ENCODE peak calls at places on chromosomes 1 and 21, in nine cellular contexts. O is mucosa of descending colon; A is bronchial epithelial cell; I is H1; G is SJSA1; T is A549; R is dorsolateral prefrontal cortex; S is CD8-positive, alpha-beta memory T cell; Z is effector memory CD4-positive, alpha-beta T cell. L is an unnamed sample.

GRCh38 chr1:203084588-203085527 is 954 bp downstream of the MYOG start:
- DNase-seq in O (peak; percentile 31), A (no peak), I (peak; percentile 92), G (peak; percentile 28), T (no peak), R (no peak), S (no peak), Z (no peak), L (no peak)

GRCh38 chr1:24345334-24345733 is 26.2 kb downstream of the GRHL3 start:
- DNase-seq in O (no peak), A (no peak), I (no peak), G (no peak), T (no peak), R (no peak), S (no peak), Z (no peak), L (no peak)

GRCh38 chr1:193144361-193144938 is 22.6 kb downstream of the CDC73 start:
- DNase-seq in O (no peak), A (no peak), I (no peak), G (no peak), T (no peak), R (no peak), S (no peak), Z (no peak), L (no peak)

GRCh38 chr1:229537894-229538293 is 20.6 kb downstream of the ABCB10 start:
- DNase-seq in O (no peak), A (no peak), I (no peak), G (no peak), T (no peak), R (no peak), S (no peak), Z (no peak), L (no peak)

GRCh38 chr1:219788700-219789099 is 139.7 kb downstream of the SLC30A10 start:
- DNase-seq in O (no peak), A (no peak), I (no peak), G (no peak), T (no peak), R (no peak), S (no peak), Z (no peak), L (no peak)

GRCh38 chr1:167634435-167634834 is 4.4 kb downstream of the RCSD1 start:
- DNase-seq in O (no peak), A (peak; percentile 59), I (no peak), G (no peak), T (no peak), R (no peak), S (no peak), Z (no peak), L (peak; percentile 37)

GRCh38 chr1:169779970-169780369 is 14.7 kb downstream of the METTL18 start:
- DNase-seq in O (no peak), A (peak; percentile 23), I (no peak), G (peak; percentile 53), T (peak; percentile 7), R (no peak), S (no peak), Z (no peak), L (peak; percentile 31)

GRCh38 chr1:215789981-215790380 is 222.9 kb downstream of the KCTD3 start:
- DNase-seq in O (no peak), A (no peak), I (no peak), G (no peak), T (no peak), R (no peak), S (no peak), Z (no peak), L (no peak)

GRCh38 chr1:22953392-22954141 is 19.1 kb downstream of the LACTBL1 start:
- DNase-seq in O (no peak), A (no peak), I (no peak), G (no peak), T (no peak), R (no peak), S (no peak), Z (no peak), L (no peak)

GRCh38 chr21:38804617-38805281 is 980 bp upstream of the ETS2 start:
- DNase-seq in O (peak; percentile 89), A (peak; percentile 97), I (peak; percentile 76), G (peak; percentile 72), T (no peak), R (no peak), S (peak; percentile 12), Z (no peak), L (peak; percentile 92)

GRCh38 chr1:32240140-32240951 is 6.7 kb upstream of the FAM167B start:
- DNase-seq in O (peak; percentile 87), A (no peak), I (peak; percentile 96), G (peak; percentile 79), T (peak; percentile 53), R (peak; percentile 69), S (peak; percentile 61), Z (peak; percentile 56), L (peak; percentile 40)

GRCh38 chr1:89931950-89932349 is 63.0 kb upstream of the ZNF326 start:
- DNase-seq in O (no peak), A (no peak), I (no peak), G (no peak), T (no peak), R (no peak), S (no peak), Z (no peak), L (no peak)

GRCh38 chr1:89930579-89930978 is 64.3 kb upstream of the ZNF326 start:
- DNase-seq in O (no peak), A (no peak), I (no peak), G (no peak), T (no peak), R (no peak), S (no peak), Z (no peak), L (no peak)

GRCh38 chr1:89928506-89928905 is 66.4 kb upstream of the ZNF326 start:
- DNase-seq in O (no peak), A (no peak), I (no peak), G (no peak), T (no peak), R (no peak), S (no peak), Z (no peak), L (no peak)

GRCh38 chr1:89927478-89927877 is 67.4 kb upstream of the ZNF326 start:
- DNase-seq in O (no peak), A (no peak), I (no peak), G (no peak), T (no peak), R (no peak), S (no peak), Z (no peak), L (no peak)

DNA sequence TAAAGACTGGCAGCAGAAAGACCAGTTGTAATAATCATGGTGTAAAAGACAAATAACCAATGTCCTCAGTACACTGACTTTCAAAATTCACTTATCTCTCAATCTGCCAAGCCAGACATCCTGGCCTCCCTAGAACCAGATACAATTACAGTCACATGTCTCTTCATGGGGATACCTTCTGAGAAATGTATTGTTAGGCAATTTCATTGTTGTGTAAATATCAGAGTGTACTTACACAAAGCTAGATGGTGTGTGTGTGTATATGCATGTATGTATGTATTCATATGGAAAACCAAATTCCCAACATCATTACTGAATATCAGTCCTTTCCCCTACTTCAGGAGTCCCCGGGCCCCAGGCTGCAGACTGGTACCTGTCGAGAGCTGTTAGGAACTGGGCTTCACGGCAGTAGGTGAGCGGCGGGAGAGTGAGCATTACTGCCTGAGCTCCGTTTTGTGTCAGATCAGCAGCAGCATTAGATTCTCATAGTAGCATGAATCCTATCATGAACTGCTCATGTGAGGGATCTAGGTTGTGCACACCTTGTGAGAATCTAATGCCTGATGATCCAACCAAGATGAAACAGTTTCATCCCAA is 65.3 kb upstream of the ZNF326 start:
- DNase-seq in O (no peak), A (no peak), I (no peak), G (no peak), T (no peak), R (no peak), S (no peak), Z (no peak), L (no peak)
- H3K4me3 ChIP-seq in O (no peak overlapping the region), A (no peak overlapping the region), I (no peak overlapping the region), G (no peak overlapping the region), T (no peak overlapping the region), R (no peak overlapping the region), S (no peak overlapping the region), Z (no peak overlapping the region), L (no peak overlapping the region)

GRCh38 chr1:40389234-40389815 is 15.8 kb downstream of the SMAP2 start:
- DNase-seq in O (no peak), A (no peak), I (no peak), G (no peak), T (no peak), R (no peak), S (no peak), Z (no peak), L (no peak)

GRCh38 chr1:40391688-40392145 is 18.2 kb downstream of the SMAP2 start:
- DNase-seq in O (no peak), A (peak; percentile 68), I (no peak), G (no peak), T (no peak), R (no peak), S (no peak), Z (no peak), L (peak; percentile 79)

GRCh38 chr1:40390857-40391256 is 17.3 kb downstream of the SMAP2 start:
- DNase-seq in O (no peak), A (no peak), I (no peak), G (no peak), T (no peak), R (no peak), S (no peak), Z (no peak), L (no peak)

GRCh38 chr1:40392206-40392605 is 18.7 kb downstream of the SMAP2 start:
- DNase-seq in O (no peak), A (peak; percentile 46), I (no peak), G (peak; percentile 86), T (no peak), R (no peak), S (no peak), Z (no peak), L (peak; percentile 73)

GRCh38 chr1:40389871-40390560 is 16.5 kb downstream of the SMAP2 start:
- DNase-seq in O (no peak), A (no peak), I (no peak), G (no peak), T (no peak), R (no peak), S (no peak), Z (no peak), L (no peak)
- H3K4me3 ChIP-seq in O (no peak overlapping the region), A (no peak overlapping the region), I (no peak overlapping the region), G (no peak overlapping the region), T (no peak overlapping the region), R (peak overlapping the region; percentile 31), S (peak overlapping the region; percentile 53), Z (peak overlapping the region; percentile 14), L (no peak overlapping the region)

DNA sequence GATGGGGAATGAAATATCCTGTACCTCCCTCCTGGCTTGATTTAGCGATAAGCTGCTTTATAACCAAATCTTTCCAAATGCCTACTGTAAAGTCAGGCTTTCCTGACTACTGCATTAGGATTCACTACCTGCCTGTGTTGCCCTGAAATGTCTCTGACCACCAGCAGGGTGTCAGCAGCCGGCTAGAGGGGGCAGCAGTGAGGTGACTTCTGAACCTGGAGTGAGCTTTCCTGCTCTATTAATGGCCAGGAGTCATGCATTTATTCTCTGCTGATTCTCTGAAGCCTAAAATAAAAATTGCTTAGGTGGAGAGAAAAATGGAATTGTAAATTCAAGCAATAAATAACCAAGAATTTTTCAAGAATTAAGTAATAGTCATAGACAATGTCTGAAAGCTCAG is 2.5 kb downstream of the BACE2 start:
- DNase-seq in O (peak; percentile 68), A (peak; percentile 48), I (peak; percentile 59), G (no peak), T (peak; percentile 56), R (no peak), S (no peak), Z (no peak), L (peak; percentile 57)
- H3K4me3 ChIP-seq in O (no peak overlapping the region), A (no peak overlapping the region), I (no peak overlapping the region), G (no peak overlapping the region), T (no peak overlapping the region), R (no peak overlapping the region), S (no peak overlapping the region), Z (no peak overlapping the region), L (no peak overlapping the region)

GRCh38 chr1:156126701-156127534 is 12.4 kb downstream of the LMNA start:
- DNase-seq in O (peak; percentile 59), A (peak; percentile 69), I (no peak), G (peak; percentile 91), T (no peak), R (no peak), S (peak; percentile 69), Z (peak; percentile 80), L (peak; percentile 76)
- H3K4me3 ChIP-seq in O (no peak overlapping the region), A (no peak overlapping the region), I (no peak overlapping the region), G (no peak overlapping the region), T (peak overlapping the region; percentile 22), R (no peak overlapping the region), S (no peak overlapping the region), Z (no peak overlapping the region), L (peak overlapping the region; percentile 28)

L was measured in epithelial cell of esophagus.